ENCODE peak calls at places on chromosomes 12 and 14, in five cellular contexts. One of them, this sample, is unnamed.

GRCh38 chr12:121657305-121658008 is 12.0 kb downstream of the MORN3 start:
- DNase-seq in stimulated activated CD4-positive, alpha-beta T cell treated with anti-CD3 and anti-CD28 coated beads, Interleukin-4, amount 100 ng/mL, for 48 hours: no peak
- DNase-seq in stomach: no peak
- DNase-seq in NCI-H2081: no peak
- DNase-seq in lung microvascular endothelial cell: no peak
- DNase-seq in this sample: no peak

GRCh38 chr12:99983721-99984258 is 946 bp downstream of the ANKS1B start:
- DNase-seq in stimulated activated CD4-positive, alpha-beta T cell treated with anti-CD3 and anti-CD28 coated beads, Interleukin-4, amount 100 ng/mL, for 48 hours: no peak
- DNase-seq in stomach: no peak
- DNase-seq in NCI-H2081: peak
- DNase-seq in lung microvascular endothelial cell: no peak
- DNase-seq in this sample: peak

GRCh38 chr12:82299617-82300016 is 58.6 kb downstream of the CCDC59 start:
- DNase-seq in stimulated activated CD4-positive, alpha-beta T cell treated with anti-CD3 and anti-CD28 coated beads, Interleukin-4, amount 100 ng/mL, for 48 hours: no peak
- DNase-seq in stomach: no peak
- DNase-seq in NCI-H2081: no peak
- DNase-seq in lung microvascular endothelial cell: no peak
- DNase-seq in this sample: no peak

GRCh38 chr14:55579724-55580400 is at the start of gene KTN1:
- DNase-seq in stimulated activated CD4-positive, alpha-beta T cell treated with anti-CD3 and anti-CD28 coated beads, Interleukin-4, amount 100 ng/mL, for 48 hours: peak
- DNase-seq in stomach: peak
- DNase-seq in NCI-H2081: peak
- DNase-seq in lung microvascular endothelial cell: peak
- DNase-seq in this sample: peak

GRCh38 chr12:24711056-24711455 is 237.8 kb downstream of the BCAT1 start:
- DNase-seq in stimulated activated CD4-positive, alpha-beta T cell treated with anti-CD3 and anti-CD28 coated beads, Interleukin-4, amount 100 ng/mL, for 48 hours: no peak
- DNase-seq in stomach: no peak
- DNase-seq in NCI-H2081: no peak
- DNase-seq in lung microvascular endothelial cell: no peak
- DNase-seq in this sample: no peak

GRCh38 chr12:57179331-57180086 is 32.1 kb upstream of the LRP1-AS start:
- DNase-seq in stimulated activated CD4-positive, alpha-beta T cell treated with anti-CD3 and anti-CD28 coated beads, Interleukin-4, amount 100 ng/mL, for 48 hours: no peak
- DNase-seq in stomach: no peak
- DNase-seq in NCI-H2081: no peak
- DNase-seq in lung microvascular endothelial cell: no peak
- DNase-seq in this sample: no peak

GRCh38 chr14:22558221-22558913 is 30.7 kb downstream of the DAD1 start:
- DNase-seq in stimulated activated CD4-positive, alpha-beta T cell treated with anti-CD3 and anti-CD28 coated beads, Interleukin-4, amount 100 ng/mL, for 48 hours: peak
- DNase-seq in stomach: no peak
- DNase-seq in NCI-H2081: no peak
- DNase-seq in lung microvascular endothelial cell: peak
- DNase-seq in this sample: no peak

GRCh38 chr12:66137937-66138336 is 7.4 kb upstream of the LLPH start:
- DNase-seq in stimulated activated CD4-positive, alpha-beta T cell treated with anti-CD3 and anti-CD28 coated beads, Interleukin-4, amount 100 ng/mL, for 48 hours: no peak
- DNase-seq in stomach: no peak
- DNase-seq in NCI-H2081: no peak
- DNase-seq in lung microvascular endothelial cell: no peak
- DNase-seq in this sample: no peak

GRCh38 chr14:51370758-51371386 is 130.8 kb downstream of the TMX1 start:
- DNase-seq in stimulated activated CD4-positive, alpha-beta T cell treated with anti-CD3 and anti-CD28 coated beads, Interleukin-4, amount 100 ng/mL, for 48 hours: no peak
- DNase-seq in stomach: no peak
- DNase-seq in NCI-H2081: no peak
- DNase-seq in lung microvascular endothelial cell: no peak
- DNase-seq in this sample: no peak

GRCh38 chr12:26119391-26119981 is 5.4 kb downstream of the BHLHE41 start:
- DNase-seq in stimulated activated CD4-positive, alpha-beta T cell treated with anti-CD3 and anti-CD28 coated beads, Interleukin-4, amount 100 ng/mL, for 48 hours: no peak
- DNase-seq in stomach: no peak
- DNase-seq in NCI-H2081: peak
- DNase-seq in lung microvascular endothelial cell: peak
- DNase-seq in this sample: peak

GRCh38 chr14:51697848-51698247 is 46.1 kb downstream of the FRMD6 start:
- DNase-seq in stimulated activated CD4-positive, alpha-beta T cell treated with anti-CD3 and anti-CD28 coated beads, Interleukin-4, amount 100 ng/mL, for 48 hours: no peak
- DNase-seq in stomach: no peak
- DNase-seq in NCI-H2081: peak
- DNase-seq in lung microvascular endothelial cell: no peak
- DNase-seq in this sample: no peak

GRCh38 chr12:104620761-104621531 is 164.2 kb downstream of the CHST11 start:
- DNase-seq in stimulated activated CD4-positive, alpha-beta T cell treated with anti-CD3 and anti-CD28 coated beads, Interleukin-4, amount 100 ng/mL, for 48 hours: no peak
- DNase-seq in stomach: no peak
- DNase-seq in NCI-H2081: no peak
- DNase-seq in lung microvascular endothelial cell: no peak
- DNase-seq in this sample: no peak

GRCh38 chr12:87828384-87828973 is 200.7 kb downstream of the C12orf50 start:
- DNase-seq in stimulated activated CD4-positive, alpha-beta T cell treated with anti-CD3 and anti-CD28 coated beads, Interleukin-4, amount 100 ng/mL, for 48 hours: no peak
- DNase-seq in stomach: no peak
- DNase-seq in NCI-H2081: peak
- DNase-seq in lung microvascular endothelial cell: peak
- DNase-seq in this sample: no peak

GRCh38 chr12:11545438-11546330 is 103.8 kb upstream of the ETV6 start:
- DNase-seq in stimulated activated CD4-positive, alpha-beta T cell treated with anti-CD3 and anti-CD28 coated beads, Interleukin-4, amount 100 ng/mL, for 48 hours: peak
- DNase-seq in stomach: no peak
- DNase-seq in NCI-H2081: no peak
- DNase-seq in lung microvascular endothelial cell: peak
- DNase-seq in this sample: no peak

GRCh38 chr12:2683283-2684025 is 111.3 kb upstream of the FKBP4 start:
- DNase-seq in stimulated activated CD4-positive, alpha-beta T cell treated with anti-CD3 and anti-CD28 coated beads, Interleukin-4, amount 100 ng/mL, for 48 hours: no peak
- DNase-seq in stomach: no peak
- DNase-seq in NCI-H2081: no peak
- DNase-seq in lung microvascular endothelial cell: no peak
- DNase-seq in this sample: no peak

GRCh38 chr14:92600318-92601053 is 86.9 kb downstream of the RIN3 start:
- DNase-seq in stimulated activated CD4-positive, alpha-beta T cell treated with anti-CD3 and anti-CD28 coated beads, Interleukin-4, amount 100 ng/mL, for 48 hours: no peak
- DNase-seq in stomach: no peak
- DNase-seq in NCI-H2081: no peak
- DNase-seq in lung microvascular endothelial cell: peak
- DNase-seq in this sample: no peak

GRCh38 chr14:69713127-69713800 is 53.7 kb upstream of the SRSF5 start:
- DNase-seq in stimulated activated CD4-positive, alpha-beta T cell treated with anti-CD3 and anti-CD28 coated beads, Interleukin-4, amount 100 ng/mL, for 48 hours: no peak
- DNase-seq in stomach: peak
- DNase-seq in NCI-H2081: peak
- DNase-seq in lung microvascular endothelial cell: peak
- DNase-seq in this sample: peak

GRCh38 chr14:103535081-103535890 is 6.3 kb downstream of the TRMT61A start:
- DNase-seq in stimulated activated CD4-positive, alpha-beta T cell treated with anti-CD3 and anti-CD28 coated beads, Interleukin-4, amount 100 ng/mL, for 48 hours: no peak
- DNase-seq in stomach: no peak
- DNase-seq in NCI-H2081: no peak
- DNase-seq in lung microvascular endothelial cell: no peak
- DNase-seq in this sample: no peak

GRCh38 chr14:39366460-39367386 is 65.5 kb downstream of the FBXO33 start:
- DNase-seq in stimulated activated CD4-positive, alpha-beta T cell treated with anti-CD3 and anti-CD28 coated beads, Interleukin-4, amount 100 ng/mL, for 48 hours: no peak
- DNase-seq in stomach: no peak
- DNase-seq in NCI-H2081: no peak
- DNase-seq in lung microvascular endothelial cell: no peak
- DNase-seq in this sample: no peak

GRCh38 chr14:91879196-91879595 is 11.9 kb upstream of the TC2N start:
- DNase-seq in stimulated activated CD4-positive, alpha-beta T cell treated with anti-CD3 and anti-CD28 coated beads, Interleukin-4, amount 100 ng/mL, for 48 hours: no peak
- DNase-seq in stomach: no peak
- DNase-seq in NCI-H2081: no peak
- DNase-seq in lung microvascular endothelial cell: no peak
- DNase-seq in this sample: no peak

GRCh38 chr12:12845794-12846243 is 32.7 kb downstream of the DDX47 start:
- DNase-seq in stimulated activated CD4-positive, alpha-beta T cell treated with anti-CD3 and anti-CD28 coated beads, Interleukin-4, amount 100 ng/mL, for 48 hours: no peak
- DNase-seq in stomach: no peak
- DNase-seq in NCI-H2081: no peak
- DNase-seq in lung microvascular endothelial cell: no peak
- DNase-seq in this sample: no peak

GRCh38 chr12:110279561-110279960 is 1.5 kb upstream of the ATP2A2 start:
- DNase-seq in stimulated activated CD4-positive, alpha-beta T cell treated with anti-CD3 and anti-CD28 coated beads, Interleukin-4, amount 100 ng/mL, for 48 hours: no peak
- DNase-seq in stomach: no peak
- DNase-seq in NCI-H2081: no peak
- DNase-seq in lung microvascular endothelial cell: no peak
- DNase-seq in this sample: no peak

GRCh38 chr12:113512568-113512967 is 40.9 kb upstream of the LHX5 start:
- DNase-seq in stimulated activated CD4-positive, alpha-beta T cell treated with anti-CD3 and anti-CD28 coated beads, Interleukin-4, amount 100 ng/mL, for 48 hours: no peak
- DNase-seq in stomach: no peak
- DNase-seq in NCI-H2081: no peak
- DNase-seq in lung microvascular endothelial cell: no peak
- DNase-seq in this sample: no peak

GRCh38 chr14:99800781-99801180 is 7.6 kb downstream of the EML1 start:
- DNase-seq in stimulated activated CD4-positive, alpha-beta T cell treated with anti-CD3 and anti-CD28 coated beads, Interleukin-4, amount 100 ng/mL, for 48 hours: no peak
- DNase-seq in stomach: no peak
- DNase-seq in NCI-H2081: no peak
- DNase-seq in lung microvascular endothelial cell: no peak
- DNase-seq in this sample: no peak

GRCh38 chr12:95633049-95633545 is 81.8 kb upstream of the USP44 start:
- DNase-seq in stimulated activated CD4-positive, alpha-beta T cell treated with anti-CD3 and anti-CD28 coated beads, Interleukin-4, amount 100 ng/mL, for 48 hours: no peak
- DNase-seq in stomach: peak
- DNase-seq in NCI-H2081: no peak
- DNase-seq in lung microvascular endothelial cell: peak
- DNase-seq in this sample: no peak

GRCh38 chr12:19003110-19003509 is 126.4 kb upstream of the PLEKHA5 start:
- DNase-seq in stimulated activated CD4-positive, alpha-beta T cell treated with anti-CD3 and anti-CD28 coated beads, Interleukin-4, amount 100 ng/mL, for 48 hours: no peak
- DNase-seq in stomach: no peak
- DNase-seq in NCI-H2081: no peak
- DNase-seq in lung microvascular endothelial cell: no peak
- DNase-seq in this sample: no peak

GRCh38 chr12:100539209-100539608 is 34.3 kb upstream of the GAS2L3 start:
- DNase-seq in stimulated activated CD4-positive, alpha-beta T cell treated with anti-CD3 and anti-CD28 coated beads, Interleukin-4, amount 100 ng/mL, for 48 hours: peak
- DNase-seq in stomach: no peak
- DNase-seq in NCI-H2081: no peak
- DNase-seq in lung microvascular endothelial cell: peak
- DNase-seq in this sample: peak

GRCh38 chr12:22625671-22626251 is 790 bp downstream of the ETNK1 start:
- DNase-seq in stimulated activated CD4-positive, alpha-beta T cell treated with anti-CD3 and anti-CD28 coated beads, Interleukin-4, amount 100 ng/mL, for 48 hours: no peak
- DNase-seq in stomach: peak
- DNase-seq in NCI-H2081: peak
- DNase-seq in lung microvascular endothelial cell: peak
- DNase-seq in this sample: no peak

GRCh38 chr12:31682136-31682962 is 22.9 kb downstream of the ETFBKMT start:
- DNase-seq in stimulated activated CD4-positive, alpha-beta T cell treated with anti-CD3 and anti-CD28 coated beads, Interleukin-4, amount 100 ng/mL, for 48 hours: peak
- DNase-seq in stomach: peak
- DNase-seq in NCI-H2081: peak
- DNase-seq in lung microvascular endothelial cell: peak
- DNase-seq in this sample: peak

GRCh38 chr12:116984098-116984497 is 73.3 kb downstream of the FBXW8 start:
- DNase-seq in stimulated activated CD4-positive, alpha-beta T cell treated with anti-CD3 and anti-CD28 coated beads, Interleukin-4, amount 100 ng/mL, for 48 hours: no peak
- DNase-seq in stomach: no peak
- DNase-seq in NCI-H2081: no peak
- DNase-seq in lung microvascular endothelial cell: no peak
- DNase-seq in this sample: no peak

GRCh38 chr12:127819066-127819465 is 447.9 kb upstream of the TMEM132C start:
- DNase-seq in stimulated activated CD4-positive, alpha-beta T cell treated with anti-CD3 and anti-CD28 coated beads, Interleukin-4, amount 100 ng/mL, for 48 hours: no peak
- DNase-seq in stomach: no peak
- DNase-seq in NCI-H2081: no peak
- DNase-seq in lung microvascular endothelial cell: no peak
- DNase-seq in this sample: no peak

GRCh38 chr12:133026996-133027395 is 10.3 kb upstream of the ZNF84 start:
- DNase-seq in stimulated activated CD4-positive, alpha-beta T cell treated with anti-CD3 and anti-CD28 coated beads, Interleukin-4, amount 100 ng/mL, for 48 hours: no peak
- DNase-seq in stomach: no peak
- DNase-seq in NCI-H2081: no peak
- DNase-seq in lung microvascular endothelial cell: no peak
- DNase-seq in this sample: no peak

GRCh38 chr12:46659032-46659703 is 166.6 kb downstream of the SLC38A4 start:
- DNase-seq in stimulated activated CD4-positive, alpha-beta T cell treated with anti-CD3 and anti-CD28 coated beads, Interleukin-4, amount 100 ng/mL, for 48 hours: no peak
- DNase-seq in stomach: no peak
- DNase-seq in NCI-H2081: no peak
- DNase-seq in lung microvascular endothelial cell: peak
- DNase-seq in this sample: no peak

GRCh38 chr12:91361864-91362263 is 179.2 kb upstream of the DCN start:
- DNase-seq in stimulated activated CD4-positive, alpha-beta T cell treated with anti-CD3 and anti-CD28 coated beads, Interleukin-4, amount 100 ng/mL, for 48 hours: no peak
- DNase-seq in stomach: no peak
- DNase-seq in NCI-H2081: peak
- DNase-seq in lung microvascular endothelial cell: peak
- DNase-seq in this sample: no peak

GRCh38 chr14:72443256-72443655 is 450.6 kb downstream of the DPF3 start:
- DNase-seq in stimulated activated CD4-positive, alpha-beta T cell treated with anti-CD3 and anti-CD28 coated beads, Interleukin-4, amount 100 ng/mL, for 48 hours: no peak
- DNase-seq in stomach: no peak
- DNase-seq in NCI-H2081: no peak
- DNase-seq in lung microvascular endothelial cell: no peak
- DNase-seq in this sample: no peak

GRCh38 chr12:106282457-106283097 is 20.0 kb upstream of the TCP11L2 start:
- DNase-seq in stimulated activated CD4-positive, alpha-beta T cell treated with anti-CD3 and anti-CD28 coated beads, Interleukin-4, amount 100 ng/mL, for 48 hours: no peak
- DNase-seq in stomach: peak
- DNase-seq in NCI-H2081: no peak
- DNase-seq in lung microvascular endothelial cell: peak
- DNase-seq in this sample: peak